ENCODE peak calls at places on chromosome 5, in eight cellular contexts. M, T, C, K, S, W, A and N are unnamed samples.

GRCh38 chr5:81171769-81172168 is 61.4 kb upstream of the CKMT2 start:
- DNase-seq in M (no peak), T (no peak), C (no peak), K (no peak), S (no peak), W (no peak), A (no peak), N (no peak)

GRCh38 chr5:148746826-148747535 is 79.4 kb upstream of the ADRB2 start:
- DNase-seq in M (peak), T (no peak), C (no peak), K (no peak), S (no peak), W (no peak), A (no peak), N (peak)

GRCh38 chr5:10505517-10506095 is 58.3 kb upstream of the ANKRD33B start:
- DNase-seq in M (no peak), T (no peak), C (no peak), K (no peak), S (no peak), W (no peak), A (no peak), N (peak)

GRCh38 chr5:422323-423232 is 20.4 kb upstream of the EXOC3 start:
- DNase-seq in M (no peak), T (no peak), C (no peak), K (no peak), S (no peak), W (no peak), A (no peak), N (no peak)

GRCh38 chr5:83718195-83718825 is 2.3 kb downstream of the HAPLN1 start:
- DNase-seq in M (peak), T (peak), C (peak), K (peak), S (peak), W (no peak), A (peak), N (peak)

GRCh38 chr5:72185717-72186388 is 78.6 kb downstream of the MAP1B start:
- DNase-seq in M (no peak), T (no peak), C (no peak), K (no peak), S (no peak), W (no peak), A (no peak), N (no peak)

GRCh38 chr5:163695817-163696216 is 190.4 kb downstream of the MAT2B start:
- DNase-seq in M (no peak), T (no peak), C (no peak), K (no peak), S (no peak), W (no peak), A (no peak), N (no peak)

GRCh38 chr5:369151-369939 is 47.8 kb downstream of the AHRR start:
- DNase-seq in M (peak), T (peak), C (peak), K (no peak), S (no peak), W (peak), A (no peak), N (no peak)

GRCh38 chr5:96048763-96049162 is 87.1 kb upstream of the ELL2 start:
- DNase-seq in M (no peak), T (no peak), C (peak), K (peak), S (no peak), W (no peak), A (no peak), N (no peak)

GRCh38 chr5:149474198-149474597 is 77.0 kb downstream of the CSNK1A1 start:
- DNase-seq in M (no peak), T (no peak), C (no peak), K (no peak), S (no peak), W (no peak), A (no peak), N (no peak)

GRCh38 chr5:36392818-36393217 is 91.1 kb upstream of the RANBP3L start:
- DNase-seq in M (peak), T (peak), C (no peak), K (no peak), S (no peak), W (no peak), A (peak), N (no peak)

GRCh38 chr5:95861858-95862561 is 39.5 kb upstream of the GLRX start:
- DNase-seq in M (peak), T (peak), C (no peak), K (no peak), S (no peak), W (no peak), A (no peak), N (no peak)

GRCh38 chr5:116824751-116825438 is 250.3 kb upstream of the SEMA6A start:
- DNase-seq in M (no peak), T (no peak), C (no peak), K (peak), S (no peak), W (no peak), A (no peak), N (no peak)

GRCh38 chr5:175032741-175033151 is 308.4 kb downstream of the MSX2 start:
- DNase-seq in M (no peak), T (no peak), C (no peak), K (no peak), S (no peak), W (no peak), A (no peak), N (no peak)

GRCh38 chr5:9302228-9302627 is 243.6 kb downstream of the SEMA5A start:
- DNase-seq in M (peak), T (no peak), C (no peak), K (no peak), S (no peak), W (no peak), A (no peak), N (no peak)

GRCh38 chr5:96567188-96567587 is 95.0 kb upstream of the CAST start:
- DNase-seq in M (peak), T (no peak), C (no peak), K (peak), S (no peak), W (no peak), A (peak), N (no peak)

GRCh38 chr5:16057277-16057676 is 122.3 kb downstream of the MARCHF11 start:
- DNase-seq in M (no peak), T (peak), C (no peak), K (no peak), S (no peak), W (no peak), A (no peak), N (no peak)

GRCh38 chr5:37814699-37815098 is 25.1 kb downstream of the GDNF start:
- DNase-seq in M (peak), T (no peak), C (no peak), K (peak), S (no peak), W (no peak), A (peak), N (no peak)

GRCh38 chr5:138093036-138093435 is 9.2 kb downstream of the WNT8A start:
- DNase-seq in M (no peak), T (no peak), C (no peak), K (no peak), S (no peak), W (no peak), A (no peak), N (no peak)

DNA sequence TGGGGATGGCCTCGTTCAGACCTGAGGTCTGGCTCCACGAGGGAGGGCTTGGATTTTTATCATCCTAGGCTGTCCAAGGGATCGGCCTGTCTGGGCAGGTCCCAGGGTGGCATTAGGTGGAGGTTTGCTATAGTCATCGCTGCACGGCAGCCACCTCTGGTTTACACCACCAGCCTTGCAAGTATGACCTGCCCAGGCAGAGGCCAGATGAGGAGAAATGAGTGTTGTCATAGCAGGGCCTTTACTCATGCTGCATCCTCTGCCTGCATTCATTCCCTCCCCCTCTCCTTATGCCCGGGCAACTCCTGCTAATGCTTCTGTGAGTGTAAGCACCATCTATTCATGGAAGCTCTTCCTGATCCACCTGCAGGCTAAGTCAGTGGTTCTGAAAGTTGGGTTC is 15.3 kb upstream of the NDST1 start:
- DNase-seq in M (peak), T (peak), C (no peak), K (no peak), S (no peak), W (no peak), A (no peak), N (no peak)
- H3K9ac ChIP-seq in M (peak), T (peak), C (no peak), K (no peak), S (peak), W (no peak), A (no peak), N (no peak)

DNA sequence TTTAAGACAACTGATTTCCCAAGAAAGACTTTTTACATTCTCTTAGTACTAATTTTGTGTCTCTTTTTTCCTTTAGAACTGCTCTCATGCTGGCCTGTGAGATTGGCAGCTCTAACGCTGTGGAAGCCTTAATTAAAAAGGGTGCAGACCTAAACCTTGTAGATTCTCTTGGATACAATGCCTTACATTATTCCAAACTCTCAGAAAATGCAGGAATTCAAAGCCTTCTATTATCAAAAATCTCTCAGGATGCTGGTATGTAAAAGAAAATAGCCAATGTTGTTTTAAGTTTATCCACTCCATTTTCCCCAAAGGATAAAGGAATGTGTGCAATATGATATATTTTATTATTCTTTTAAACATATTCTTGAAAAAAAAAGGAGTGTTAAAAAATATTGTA is 27.3 kb upstream of the TTC23L start:
- DNase-seq in M (no peak), T (peak), C (no peak), K (no peak), S (no peak), W (no peak), A (no peak), N (no peak)
- H3K9ac ChIP-seq in M (no peak), T (no peak), C (no peak), K (no peak), S (no peak), W (no peak), A (no peak), N (no peak)

GRCh38 chr5:134095293-134095692 is 19.2 kb upstream of the TCF7 start:
- DNase-seq in M (no peak), T (no peak), C (no peak), K (no peak), S (no peak), W (no peak), A (no peak), N (no peak)
- H3K9ac ChIP-seq in M (no peak), T (no peak), C (no peak), K (no peak), S (no peak), W (no peak), A (no peak), N (no peak)

GRCh38 chr5:14064841-14065240 is 78.3 kb upstream of the TRIO start:
- DNase-seq in M (peak), T (no peak), C (no peak), K (no peak), S (no peak), W (no peak), A (no peak), N (no peak)
- H3K9ac ChIP-seq in M (no peak), T (no peak), C (no peak), K (no peak), S (no peak), W (no peak), A (no peak), N (no peak)

DNA sequence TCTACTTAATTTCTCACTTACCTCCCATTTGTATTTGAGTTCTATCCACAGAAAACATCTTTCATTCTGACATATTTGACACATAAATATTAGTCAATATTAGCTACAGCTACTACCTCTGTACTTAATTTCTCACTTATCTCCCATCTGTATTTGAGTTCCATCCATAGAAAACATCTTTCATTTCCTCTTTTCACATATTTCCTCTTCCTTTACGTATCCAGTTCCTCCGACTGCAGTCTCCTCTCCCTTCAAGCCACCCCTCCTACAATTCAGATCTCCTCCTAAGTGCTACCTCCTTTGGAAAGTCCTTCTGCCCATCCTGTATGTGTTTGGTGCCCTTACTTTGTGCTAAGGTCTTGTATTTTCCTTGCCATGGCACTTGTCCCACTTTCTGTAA is 1.6 kb downstream of the SREK1IP1 start:
- DNase-seq in M (no peak), T (no peak), C (no peak), K (no peak), S (no peak), W (no peak), A (no peak), N (peak)
- H3K9ac ChIP-seq in M (peak), T (peak), C (no peak), K (peak), S (no peak), W (peak), A (peak), N (peak)

GRCh38 chr5:124639095-124639665 is 107.3 kb downstream of the ZNF608 start:
- DNase-seq in M (no peak), T (no peak), C (peak), K (peak), S (no peak), W (no peak), A (no peak), N (no peak)
- H3K9ac ChIP-seq in M (no peak), T (no peak), C (no peak), K (no peak), S (no peak), W (no peak), A (no peak), N (no peak)

DNA sequence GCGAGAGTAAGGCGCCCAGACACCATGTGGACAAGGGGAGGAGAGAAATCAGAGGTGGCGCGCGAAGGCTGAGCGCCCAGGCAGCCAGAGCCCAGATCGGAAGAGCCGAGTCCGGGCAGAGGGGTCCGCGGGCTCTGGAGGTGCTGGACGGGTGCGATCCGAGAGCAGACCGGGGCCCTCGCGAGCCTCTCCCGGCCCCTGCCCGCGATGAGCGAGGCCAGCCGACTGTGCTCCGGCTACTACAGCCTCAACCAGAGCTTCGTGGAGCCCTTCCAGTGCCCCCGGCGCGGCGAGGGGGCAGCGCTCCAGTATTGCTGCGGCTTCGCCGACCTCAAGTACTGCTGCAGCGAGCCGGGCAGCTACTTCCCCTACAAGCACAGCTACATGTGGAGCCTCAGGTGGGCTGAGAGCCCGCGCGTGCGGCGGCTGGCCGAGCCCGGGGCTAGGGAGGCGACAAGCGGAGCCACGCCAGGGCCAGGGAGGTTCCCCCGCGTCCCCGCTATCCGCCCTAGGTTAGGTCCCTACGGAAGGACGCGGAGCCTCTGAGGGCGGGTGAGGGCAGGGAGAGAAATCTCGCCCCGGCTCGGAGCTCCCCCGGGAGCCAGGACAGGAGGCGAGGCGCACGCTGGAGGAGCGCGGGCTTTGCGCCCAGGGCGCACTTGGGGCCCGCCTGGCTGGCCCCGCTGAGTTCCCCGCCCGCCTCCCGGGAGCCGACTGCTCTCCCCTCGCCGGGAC is at the start of gene SHISAL2B:
- DNase-seq in M (no peak), T (peak), C (peak), K (peak), S (peak), W (no peak), A (no peak), N (no peak)
- H3K9ac ChIP-seq in M (no peak), T (no peak), C (peak), K (peak), S (peak), W (no peak), A (no peak), N (no peak)

GRCh38 chr5:52620315-52620714 is 167.4 kb upstream of the ITGA1 start:
- DNase-seq in M (no peak), T (no peak), C (no peak), K (no peak), S (no peak), W (no peak), A (no peak), N (no peak)

GRCh38 chr5:52624291-52624690 is 163.4 kb upstream of the ITGA1 start:
- DNase-seq in M (no peak), T (no peak), C (no peak), K (no peak), S (no peak), W (no peak), A (no peak), N (no peak)

GRCh38 chr5:52623291-52623690 is 164.4 kb upstream of the ITGA1 start:
- DNase-seq in M (no peak), T (no peak), C (no peak), K (no peak), S (no peak), W (no peak), A (no peak), N (no peak)
- H3K9ac ChIP-seq in M (no peak), T (no peak), C (no peak), K (no peak), S (no peak), W (no peak), A (no peak), N (no peak)